ENCODE peak calls at places on chromosomes 5 and 9, in nine cellular contexts. Y is thyroid gland, N is OCI-LY7, D is suprapubic skin, K is heart right ventricle, P is fibroblast of lung, T is mucosa of descending colon, O is hepatocyte, Z is lower leg skin. A is an unnamed sample.

GRCh38 chr9:23811633-23812032 is 14.4 kb downstream of the ELAVL2 start:
- DNase-seq in Y (no peak), N (no peak), D (no peak), K (no peak), P (no peak), T (no peak), O (no peak), Z (no peak), A (no peak)

GRCh38 chr9:125744616-125745387 is 2.4 kb upstream of the PBX3 start:
- DNase-seq in Y (no peak), N (no peak), D (no peak), K (no peak), P (peak), T (no peak), O (no peak), Z (peak), A (no peak)

GRCh38 chr9:19026375-19026774 is 6.6 kb downstream of the SAXO1 start:
- DNase-seq in Y (no peak), N (no peak), D (no peak), K (no peak), P (no peak), T (no peak), O (no peak), Z (no peak), A (no peak)

GRCh38 chr9:87708989-87709706 is 16.8 kb upstream of the CTSL start:
- DNase-seq in Y (no peak), N (no peak), D (no peak), K (no peak), P (no peak), T (no peak), O (no peak), Z (no peak), A (no peak)

GRCh38 chr5:56961746-56962145 is 9.8 kb upstream of the MIER3 start:
- DNase-seq in Y (no peak), N (no peak), D (no peak), K (no peak), P (no peak), T (no peak), O (no peak), Z (no peak), A (no peak)

GRCh38 chr9:136081826-136082495 is 13.1 kb downstream of the NACC2 start:
- DNase-seq in Y (no peak), N (no peak), D (peak), K (no peak), P (no peak), T (peak), O (no peak), Z (no peak), A (no peak)

GRCh38 chr5:112995764-112996618 is 19.4 kb downstream of the DCP2 start:
- DNase-seq in Y (peak), N (peak), D (peak), K (peak), P (peak), T (no peak), O (peak), Z (peak), A (no peak)

GRCh38 chr5:170275376-170275994 is 22.1 kb downstream of the LCP2 start:
- DNase-seq in Y (no peak), N (no peak), D (no peak), K (no peak), P (no peak), T (no peak), O (no peak), Z (no peak), A (no peak)

GRCh38 chr5:143316844-143317631 is 86.4 kb downstream of the NR3C1 start:
- DNase-seq in Y (no peak), N (no peak), D (no peak), K (peak), P (peak), T (no peak), O (no peak), Z (no peak), A (no peak)

GRCh38 chr5:135393229-135393628 is 5.8 kb downstream of the MACROH2A1 start:
- DNase-seq in Y (no peak), N (no peak), D (no peak), K (no peak), P (peak), T (no peak), O (no peak), Z (peak), A (peak)

GRCh38 chr5:102919211-102919610 is 164.1 kb downstream of the PAM start:
- DNase-seq in Y (no peak), N (no peak), D (no peak), K (no peak), P (no peak), T (no peak), O (no peak), Z (no peak), A (no peak)

GRCh38 chr9:119458068-119458467 is 88.8 kb upstream of the BRINP1 start:
- DNase-seq in Y (no peak), N (no peak), D (no peak), K (no peak), P (no peak), T (no peak), O (no peak), Z (no peak), A (no peak)

GRCh38 chr9:127572961-127573727 is 38.9 kb upstream of the STXBP1 start:
- DNase-seq in Y (no peak), N (no peak), D (no peak), K (no peak), P (peak), T (no peak), O (no peak), Z (no peak), A (no peak)

GRCh38 chr9:90964101-90965020 is 162.7 kb downstream of the SYK start:
- DNase-seq in Y (peak), N (peak), D (no peak), K (no peak), P (no peak), T (peak), O (peak), Z (peak), A (no peak)

GRCh38 chr5:160385496-160385895 is 14.4 kb downstream of the FAM200C start:
- DNase-seq in Y (no peak), N (no peak), D (no peak), K (no peak), P (no peak), T (no peak), O (no peak), Z (no peak), A (no peak)

GRCh38 chr5:147410496-147411395 is 99.1 kb downstream of the DPYSL3 start:
- DNase-seq in Y (no peak), N (no peak), D (no peak), K (peak), P (no peak), T (no peak), O (no peak), Z (no peak), A (no peak)

GRCh38 chr9:120481248-120481647 is 98.7 kb downstream of the CDK5RAP2 start:
- DNase-seq in Y (no peak), N (no peak), D (no peak), K (no peak), P (no peak), T (no peak), O (no peak), Z (no peak), A (no peak)

GRCh38 chr5:146872191-146872590 is 6.4 kb downstream of the PPP2R2B start:
- DNase-seq in Y (no peak), N (no peak), D (no peak), K (no peak), P (no peak), T (no peak), O (no peak), Z (no peak), A (no peak)

GRCh38 chr5:60267907-60268306 is 374.4 kb upstream of the PDE4D start:
- DNase-seq in Y (no peak), N (no peak), D (no peak), K (no peak), P (no peak), T (no peak), O (no peak), Z (no peak), A (no peak)

GRCh38 chr9:130299785-130300615 is 34.4 kb downstream of the HMCN2 start:
- DNase-seq in Y (no peak), N (no peak), D (no peak), K (no peak), P (no peak), T (no peak), O (no peak), Z (no peak), A (no peak)

DNA sequence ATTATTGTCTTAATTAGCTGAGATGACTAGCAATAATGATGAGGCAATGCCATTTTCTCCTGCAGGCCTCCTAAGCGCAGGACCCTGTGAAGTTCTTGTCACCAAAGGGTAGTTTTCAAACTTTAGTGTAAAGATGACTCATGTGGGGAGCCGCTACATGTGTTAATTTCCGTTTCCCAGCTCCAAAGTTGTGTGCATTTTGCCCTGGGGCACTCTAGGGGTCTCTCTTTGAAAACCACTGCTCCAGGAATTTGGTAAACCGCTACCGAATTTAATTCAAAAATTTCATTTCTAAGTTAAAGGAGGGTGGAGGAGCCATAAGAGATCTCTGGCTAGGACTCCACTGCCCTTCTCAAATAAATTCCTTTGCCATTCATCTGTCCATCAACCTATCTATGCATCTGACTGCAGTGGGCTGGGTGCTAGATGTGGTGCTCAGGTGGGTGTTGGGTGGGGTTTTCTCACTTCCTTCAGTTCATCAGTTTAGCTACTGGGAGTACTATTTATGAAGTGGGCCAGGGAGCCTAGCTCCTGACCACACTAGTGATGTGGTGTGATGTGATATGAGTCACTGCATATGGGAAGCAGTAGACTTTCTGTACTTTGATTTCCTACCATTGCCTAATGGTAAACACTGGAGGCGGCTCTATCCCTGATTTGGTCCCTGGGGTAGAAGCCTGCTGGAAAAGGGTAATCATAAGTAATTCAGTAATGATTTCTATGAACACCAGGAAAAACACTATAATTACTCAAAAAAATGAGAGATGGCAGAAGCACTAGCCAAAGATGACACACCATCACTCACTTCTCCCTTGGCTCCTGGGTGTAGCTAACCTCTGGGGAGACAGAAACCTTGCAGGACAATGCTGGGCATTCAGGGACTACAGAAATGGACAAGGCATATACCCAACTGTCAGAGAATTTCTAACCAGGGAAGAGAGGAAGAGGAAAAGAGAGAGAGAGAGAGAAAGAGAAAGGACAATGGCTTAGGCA is 4.0 kb upstream of the ZSWIM6 start:
- DNase-seq in Y (no peak), N (no peak), D (no peak), K (no peak), P (peak), T (no peak), O (peak), Z (no peak), A (no peak)
- TF ChIP-seq CTCF in Y (no peak), N (peak), D (no peak), K (no peak), P (no peak), T (no peak), O (no peak), Z (no peak), A (no peak)

GRCh38 chr5:72109625-72110024 is 2.4 kb downstream of the MAP1B start:
- DNase-seq in Y (no peak), N (no peak), D (no peak), K (peak), P (no peak), T (no peak), O (peak), Z (no peak), A (no peak)
- TF ChIP-seq CTCF in Y (no peak), N (no peak), D (no peak), K (no peak), P (no peak), T (no peak), O (no peak), Z (no peak), A (no peak)

GRCh38 chr5:91282210-91282609 is 100.9 kb downstream of the ARRDC3 start:
- DNase-seq in Y (no peak), N (no peak), D (no peak), K (no peak), P (no peak), T (no peak), O (no peak), Z (no peak), A (no peak)

GRCh38 chr5:91281409-91281808 is 101.7 kb downstream of the ARRDC3 start:
- DNase-seq in Y (peak), N (no peak), D (no peak), K (no peak), P (peak), T (no peak), O (no peak), Z (no peak), A (no peak)

GRCh38 chr5:91277840-91278239 is 105.3 kb downstream of the ARRDC3 start:
- DNase-seq in Y (peak), N (no peak), D (no peak), K (no peak), P (no peak), T (no peak), O (no peak), Z (no peak), A (no peak)

GRCh38 chr5:91280942-91281269 is 102.2 kb downstream of the ARRDC3 start:
- DNase-seq in Y (no peak), N (no peak), D (no peak), K (no peak), P (no peak), T (no peak), O (no peak), Z (no peak), A (no peak)

DNA sequence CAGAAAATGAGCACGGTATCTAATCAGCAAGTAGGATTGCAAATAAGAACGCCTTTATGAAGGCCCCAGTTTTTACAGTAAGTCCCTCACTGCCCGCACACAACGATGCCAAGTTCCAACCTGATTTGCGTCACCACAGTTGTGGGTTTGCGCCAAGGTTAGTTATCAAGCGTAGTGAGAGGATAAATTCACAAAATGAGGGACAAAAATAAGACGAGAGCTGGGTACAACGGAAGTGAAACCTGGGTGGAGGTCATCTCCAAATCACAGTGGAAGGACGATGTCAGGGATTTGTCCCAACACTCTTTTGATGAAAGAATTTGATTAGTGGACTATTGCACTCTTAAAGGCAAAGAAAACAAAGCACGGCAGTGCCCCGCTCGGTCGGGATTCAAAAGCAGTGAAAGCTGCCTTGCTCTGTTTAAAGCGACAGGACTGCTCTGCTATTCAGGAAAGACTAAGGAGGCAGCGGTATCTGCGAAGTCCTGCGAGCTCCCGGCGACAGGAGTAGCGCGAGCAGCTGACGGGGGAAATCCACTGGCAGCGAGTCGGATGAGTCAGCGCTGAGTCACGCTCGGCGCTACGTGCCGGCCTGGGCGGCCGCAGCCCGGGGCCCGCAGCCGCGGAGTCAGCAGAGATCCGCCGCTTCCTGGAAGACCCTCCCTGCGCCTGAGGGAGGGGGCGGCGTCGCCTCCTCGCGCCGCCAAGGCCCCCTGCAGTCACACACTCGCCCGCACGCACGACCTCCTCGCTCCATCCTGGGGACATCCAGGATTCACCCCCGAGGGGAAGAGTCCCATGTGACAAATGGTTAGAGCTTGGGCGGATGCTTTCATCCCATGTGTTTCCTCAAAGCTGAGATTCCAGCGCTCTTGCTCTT is 102.8 kb downstream of the ARRDC3 start:
- DNase-seq in Y (peak), N (peak), D (peak), K (peak), P (peak), T (peak), O (peak), Z (peak), A (peak)
- TF ChIP-seq CTCF in Y (peak), N (no peak), D (no peak), K (peak), P (no peak), T (no peak), O (peak), Z (no peak), A (no peak)

GRCh38 chr5:149775785-149776184 is 45.7 kb downstream of the PPARGC1B start:
- DNase-seq in Y (no peak), N (peak), D (no peak), K (no peak), P (no peak), T (no peak), O (peak), Z (no peak), A (no peak)
- TF ChIP-seq CTCF in Y (no peak), N (peak), D (peak), K (peak), P (peak), T (no peak), O (peak), Z (no peak), A (no peak)

DNA sequence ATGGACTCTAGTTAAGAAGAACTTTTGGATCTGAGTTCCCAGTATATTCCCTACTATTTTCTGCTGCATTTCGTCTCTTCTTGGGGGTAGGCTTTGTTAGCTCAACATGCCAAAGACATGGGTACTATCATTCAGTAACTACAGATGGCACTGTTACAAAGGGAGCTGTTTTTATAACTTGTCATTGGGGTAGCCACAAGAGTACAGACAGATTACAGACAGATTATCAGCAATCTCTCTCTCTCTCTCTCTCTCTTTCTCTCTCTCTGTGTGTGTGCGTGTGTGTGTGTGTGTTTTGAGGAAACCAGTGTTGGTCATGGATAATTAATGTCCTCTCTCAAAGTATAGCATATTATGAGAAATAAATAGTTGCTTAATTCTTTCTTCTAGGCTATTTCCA is 116.1 kb downstream of the WDR70 start:
- DNase-seq in Y (no peak), N (no peak), D (no peak), K (no peak), P (peak), T (no peak), O (no peak), Z (no peak), A (no peak)
- TF ChIP-seq CTCF in Y (no peak), N (no peak), D (no peak), K (no peak), P (no peak), T (no peak), O (no peak), Z (no peak), A (no peak)

GRCh38 chr5:168705321-168705720 is 126.2 kb upstream of the PANK3 start:
- DNase-seq in Y (no peak), N (no peak), D (no peak), K (no peak), P (no peak), T (no peak), O (no peak), Z (peak), A (no peak)

GRCh38 chr5:168708301-168708695 is 129.1 kb upstream of the PANK3 start:
- DNase-seq in Y (no peak), N (no peak), D (no peak), K (no peak), P (no peak), T (no peak), O (no peak), Z (no peak), A (peak)

GRCh38 chr5:168710706-168711105 is 131.5 kb upstream of the PANK3 start:
- DNase-seq in Y (no peak), N (no peak), D (no peak), K (no peak), P (no peak), T (no peak), O (no peak), Z (peak), A (no peak)

GRCh38 chr5:168707646-168708300 is 128.6 kb upstream of the PANK3 start:
- DNase-seq in Y (no peak), N (no peak), D (no peak), K (no peak), P (no peak), T (no peak), O (no peak), Z (peak), A (peak)

DNA sequence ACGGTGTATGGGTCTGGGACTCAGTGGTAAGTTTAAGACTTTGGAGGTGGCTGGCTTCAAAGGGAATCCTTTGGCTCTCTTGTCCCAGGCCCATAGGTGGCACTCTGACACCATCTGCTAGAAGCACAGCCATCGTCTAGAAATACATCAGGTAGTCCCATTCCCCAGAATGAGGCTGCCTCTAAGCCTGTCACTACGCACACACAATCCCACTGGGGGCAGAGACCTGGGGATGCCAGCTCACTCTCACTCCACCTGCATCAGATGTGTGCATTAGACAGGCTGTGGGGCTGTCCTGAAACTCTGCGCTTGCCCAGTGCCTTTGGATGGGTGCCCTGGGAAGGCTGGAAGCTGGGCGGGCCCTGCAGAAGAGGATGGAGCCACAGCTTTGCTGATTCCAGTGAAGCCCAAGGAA is 127.5 kb upstream of the PANK3 start:
- DNase-seq in Y (peak), N (peak), D (no peak), K (peak), P (peak), T (no peak), O (peak), Z (peak), A (no peak)
- TF ChIP-seq CTCF in Y (peak), N (peak), D (peak), K (peak), P (peak), T (no peak), O (peak), Z (no peak), A (peak)

GRCh38 chr5:1666812-1667588 is 132.6 kb downstream of the MRPL36 start:
- DNase-seq in Y (peak), N (peak), D (no peak), K (no peak), P (no peak), T (no peak), O (peak), Z (peak), A (no peak)
- TF ChIP-seq CTCF in Y (peak), N (peak), D (peak), K (peak), P (no peak), T (no peak), O (peak), Z (no peak), A (no peak)

GRCh38 chr5:41508696-41509398 is 1.6 kb downstream of the PLCXD3 start:
- DNase-seq in Y (no peak), N (no peak), D (no peak), K (no peak), P (no peak), T (no peak), O (no peak), Z (no peak), A (no peak)
- TF ChIP-seq CTCF in Y (no peak), N (no peak), D (no peak), K (no peak), P (no peak), T (no peak), O (no peak), Z (no peak), A (no peak)

A was measured in vagina.